ENCODE peak calls at places on chromosomes 5 and 9, in nine cellular contexts. P, D, W, N, V, X, M, G and J are unnamed samples.

GRCh38 chr9:25964239-25964638 is 286.0 kb upstream of the TUSC1 start:
- DNase-seq in P (peak), D (no peak), W (no peak), N (no peak), V (no peak), X (peak), M (peak), G (peak), J (no peak)

GRCh38 chr9:130445268-130445983 is 665 bp downstream of the ASS1 start:
- DNase-seq in P (no peak), D (no peak), W (no peak), N (no peak), V (no peak), X (no peak), M (peak), G (no peak), J (no peak)

GRCh38 chr5:89769975-89770374 is 639.6 kb downstream of the CETN3 start:
- DNase-seq in P (no peak), D (peak), W (no peak), N (no peak), V (no peak), X (no peak), M (no peak), G (no peak), J (no peak)

GRCh38 chr9:88197016-88197415 is 58.7 kb upstream of the SPATA31C2 start:
- DNase-seq in P (no peak), D (no peak), W (no peak), N (no peak), V (no peak), X (no peak), M (peak), G (no peak), J (no peak)

GRCh38 chr5:109900911-109901627 is 211.3 kb downstream of the MAN2A1 start:
- DNase-seq in P (no peak), D (no peak), W (no peak), N (no peak), V (no peak), X (no peak), M (no peak), G (no peak), J (no peak)

GRCh38 chr5:148733601-148734438 is 79.5 kb upstream of the HTR4 start:
- DNase-seq in P (peak), D (peak), W (peak), N (peak), V (peak), X (peak), M (peak), G (peak), J (peak)

GRCh38 chr5:51691538-51691937 is 308.3 kb downstream of the ISL1 start:
- DNase-seq in P (no peak), D (no peak), W (no peak), N (no peak), V (no peak), X (no peak), M (no peak), G (no peak), J (no peak)

GRCh38 chr9:89342948-89343347 is 24.6 kb downstream of the SECISBP2 start:
- DNase-seq in P (no peak), D (no peak), W (no peak), N (no peak), V (no peak), X (no peak), M (no peak), G (no peak), J (no peak)

GRCh38 chr9:94980947-94981632 is 254.6 kb downstream of the AOPEP start:
- DNase-seq in P (no peak), D (no peak), W (no peak), N (no peak), V (no peak), X (no peak), M (no peak), G (no peak), J (no peak)

GRCh38 chr5:176697929-176698520 is 50.7 kb downstream of the TSPAN17 start:
- DNase-seq in P (no peak), D (no peak), W (no peak), N (no peak), V (no peak), X (no peak), M (no peak), G (no peak), J (no peak)

GRCh38 chr9:38036359-38037084 is 32.5 kb downstream of the SHB start:
- DNase-seq in P (no peak), D (no peak), W (no peak), N (no peak), V (no peak), X (no peak), M (no peak), G (no peak), J (no peak)

GRCh38 chr5:107496466-107496865 is 174.3 kb downstream of the EFNA5 start:
- DNase-seq in P (no peak), D (no peak), W (no peak), N (no peak), V (no peak), X (no peak), M (no peak), G (no peak), J (no peak)

GRCh38 chr9:114308361-114308950 is 14.4 kb upstream of the ORM1 start:
- DNase-seq in P (no peak), D (no peak), W (no peak), N (no peak), V (no peak), X (no peak), M (no peak), G (no peak), J (no peak)

GRCh38 chr5:135221187-135221473 is 177.9 kb downstream of the MACROH2A1 start:
- DNase-seq in P (no peak), D (no peak), W (no peak), N (no peak), V (no peak), X (no peak), M (no peak), G (no peak), J (no peak)

GRCh38 chr5:149007174-149007573 is 55.7 kb downstream of the SH3TC2 start:
- DNase-seq in P (no peak), D (no peak), W (no peak), N (no peak), V (no peak), X (no peak), M (no peak), G (no peak), J (no peak)

GRCh38 chr5:36739751-36740221 is 133.4 kb downstream of the SLC1A3 start:
- DNase-seq in P (peak), D (peak), W (peak), N (peak), V (peak), X (peak), M (peak), G (peak), J (peak)

GRCh38 chr5:112525217-112525616 is 106.1 kb upstream of the EPB41L4A start:
- DNase-seq in P (no peak), D (no peak), W (no peak), N (no peak), V (no peak), X (no peak), M (no peak), G (no peak), J (no peak)

GRCh38 chr5:107330903-107331302 is 339.8 kb downstream of the EFNA5 start:
- DNase-seq in P (no peak), D (no peak), W (no peak), N (no peak), V (no peak), X (no peak), M (no peak), G (no peak), J (no peak)